ENCODE peak calls at places on chromosomes 1 and 21, in eight cellular contexts. B is HepG2, E is upper lobe of left lung, X is Panc1, Z is HCT116, A is GM23338, P is K562, L is GM12878. S is an unnamed sample.

GRCh38 chr1:46202975-46203737 is at the start of gene LURAP1:
- ATAC-seq in E (peak), B (peak), L (peak), P (peak), Z (no peak), X (peak), A (peak), S (peak)

GRCh38 chr1:192580351-192580962 is 4.9 kb downstream of the RGS1 start:
- ATAC-seq in P (no peak), B (peak), L (peak), Z (peak), X (peak), E (peak), A (peak), S (peak)

GRCh38 chr1:45620588-45621500 is 3.0 kb downstream of the CCDC17 start:
- ATAC-seq in X (peak), E (no peak), L (peak), A (peak), P (peak), B (peak), Z (peak), S (peak)

GRCh38 chr1:68051475-68051874 is 1.0 kb upstream of the DIRAS3 start:
- ATAC-seq in X (no peak), P (peak), L (no peak), E (peak), A (peak), Z (no peak), B (peak), S (peak)

GRCh38 chr1:43235451-43236121 is 34.2 kb upstream of the TMEM125 start:
- ATAC-seq in E (no peak), L (no peak), A (no peak), P (no peak), B (peak), X (peak), Z (no peak), S (no peak)

GRCh38 chr1:24289937-24290595 is 29.1 kb upstream of the GRHL3 start:
- ATAC-seq in X (peak), Z (peak), E (peak), L (no peak), A (no peak), P (no peak), B (no peak), S (no peak)

GRCh38 chr1:51287966-51288365 is 42.4 kb downstream of the TTC39A start:
- ATAC-seq in P (no peak), L (no peak), B (no peak), A (no peak), E (no peak), Z (no peak), X (peak), S (no peak)

GRCh38 chr1:206465951-206466350 is 4.3 kb upstream of the IKBKE start:
- ATAC-seq in Z (no peak), L (peak), B (no peak), E (no peak), X (no peak), P (no peak), A (no peak), S (no peak)

GRCh38 chr1:161261859-161262225 is 3.3 kb downstream of the PCP4L1 start:
- ATAC-seq in A (no peak), X (no peak), B (no peak), L (peak), P (no peak), Z (no peak), E (no peak), S (no peak)

GRCh38 chr1:210696709-210697108 is 368.0 kb downstream of the HHAT start:
- ATAC-seq in Z (no peak), E (no peak), X (no peak), B (no peak), A (no peak), L (peak), P (no peak), S (no peak)

GRCh38 chr1:31013187-31013864 is 52.2 kb downstream of the PUM1 start:
- ATAC-seq in E (no peak), Z (no peak), B (no peak), P (peak), L (peak), A (no peak), X (no peak), S (no peak)

GRCh38 chr1:212311836-212312497 is 26.8 kb downstream of the PPP2R5A start:
- ATAC-seq in A (no peak), X (peak), L (peak), Z (no peak), P (peak), E (no peak), B (no peak), S (no peak)

GRCh38 chr1:101438359-101438758 is 201.5 kb downstream of the S1PR1 start:
- ATAC-seq in B (peak), L (peak), X (no peak), Z (peak), P (no peak), A (peak), E (no peak), S (no peak)

DNA sequence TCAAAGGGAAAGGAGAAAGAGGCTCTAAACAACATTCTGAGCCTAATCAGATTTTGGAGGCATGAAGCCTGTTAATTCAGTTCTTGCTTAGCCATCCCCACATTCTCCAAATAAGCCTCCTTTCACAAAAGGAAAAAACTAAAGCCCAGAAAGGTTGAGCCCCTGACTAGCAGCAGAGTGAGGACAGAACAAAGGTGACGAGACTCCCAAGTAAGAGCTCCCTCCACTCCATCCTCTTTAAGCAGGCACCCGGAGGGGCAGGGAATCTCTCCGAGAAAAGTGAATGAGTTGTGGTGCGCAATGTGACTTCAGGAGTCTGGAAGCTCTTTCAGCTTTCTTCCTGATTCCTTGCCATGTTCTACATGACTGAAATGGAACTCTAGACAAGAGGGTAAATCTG is 43.4 kb upstream of the MYBPHL start:
- ATAC-seq in E (no peak), B (no peak), Z (no peak), X (no peak), A (no peak), P (no peak), L (no peak), S (no peak)
- TF ChIP-seq POLR2AphosphoS5 in E (no peak), B (no peak), Z (no peak), X (no peak), A (no peak), P (no peak), L (no peak), S (no peak)

GRCh38 chr1:8242498-8242897 is 75.4 kb upstream of the SLC45A1 start:
- ATAC-seq in A (no peak), E (no peak), X (no peak), L (no peak), Z (no peak), B (no peak), P (no peak), S (no peak)

GRCh38 chr1:8239306-8240023 is 78.4 kb upstream of the SLC45A1 start:
- ATAC-seq in L (no peak), A (peak), B (peak), X (peak), E (peak), Z (peak), P (peak), S (peak)

GRCh38 chr1:8241417-8242014 is 76.4 kb upstream of the SLC45A1 start:
- ATAC-seq in Z (no peak), X (no peak), B (peak), E (no peak), A (no peak), L (no peak), P (no peak), S (no peak)

GRCh38 chr1:8238141-8239038 is 79.5 kb upstream of the SLC45A1 start:
- ATAC-seq in E (peak), P (no peak), X (peak), B (no peak), L (no peak), A (peak), Z (peak), S (peak)

GRCh38 chr1:8239039-8239305 is 78.9 kb upstream of the SLC45A1 start:
- ATAC-seq in B (peak), Z (peak), E (peak), A (peak), X (peak), P (peak), L (no peak), S (peak)
- TF ChIP-seq POLR2AphosphoS5 in B (no peak), Z (no peak), E (no peak), A (no peak), X (no peak), P (no peak), L (no peak), S (no peak)

GRCh38 chr1:245580651-245581050 is 425.9 kb downstream of the KIF26B start:
- ATAC-seq in A (no peak), P (no peak), L (no peak), Z (no peak), E (no peak), B (no peak), X (no peak), S (no peak)
- TF ChIP-seq POLR2AphosphoS5 in A (no peak), P (no peak), L (no peak), Z (no peak), E (no peak), B (no peak), X (no peak), S (no peak)

GRCh38 chr1:61081637-61082335 is 575 bp upstream of the NFIA start:
- ATAC-seq in L (no peak), A (peak), E (no peak), X (peak), B (peak), P (peak), Z (peak), S (peak)

GRCh38 chr1:61081135-61081636 is 1.2 kb upstream of the NFIA start:
- ATAC-seq in L (no peak), P (no peak), B (no peak), X (no peak), E (no peak), Z (no peak), A (no peak), S (no peak)

GRCh38 chr1:61083014-61083798 is 845 bp downstream of the NFIA start:
- ATAC-seq in E (peak), Z (peak), B (peak), A (peak), P (peak), X (peak), L (no peak), S (peak)

GRCh38 chr1:61083799-61084385 is 1.5 kb downstream of the NFIA start:
- ATAC-seq in X (no peak), A (no peak), B (no peak), Z (no peak), L (no peak), E (no peak), P (no peak), S (no peak)

GRCh38 chr1:61082336-61083013 is at the start of gene NFIA:
- ATAC-seq in B (peak), P (peak), Z (peak), E (peak), L (no peak), X (peak), A (peak), S (peak)
- TF ChIP-seq POLR2AphosphoS5 in B (peak), P (no peak), Z (no peak), E (peak), L (no peak), X (no peak), A (no peak), S (peak)

DNA sequence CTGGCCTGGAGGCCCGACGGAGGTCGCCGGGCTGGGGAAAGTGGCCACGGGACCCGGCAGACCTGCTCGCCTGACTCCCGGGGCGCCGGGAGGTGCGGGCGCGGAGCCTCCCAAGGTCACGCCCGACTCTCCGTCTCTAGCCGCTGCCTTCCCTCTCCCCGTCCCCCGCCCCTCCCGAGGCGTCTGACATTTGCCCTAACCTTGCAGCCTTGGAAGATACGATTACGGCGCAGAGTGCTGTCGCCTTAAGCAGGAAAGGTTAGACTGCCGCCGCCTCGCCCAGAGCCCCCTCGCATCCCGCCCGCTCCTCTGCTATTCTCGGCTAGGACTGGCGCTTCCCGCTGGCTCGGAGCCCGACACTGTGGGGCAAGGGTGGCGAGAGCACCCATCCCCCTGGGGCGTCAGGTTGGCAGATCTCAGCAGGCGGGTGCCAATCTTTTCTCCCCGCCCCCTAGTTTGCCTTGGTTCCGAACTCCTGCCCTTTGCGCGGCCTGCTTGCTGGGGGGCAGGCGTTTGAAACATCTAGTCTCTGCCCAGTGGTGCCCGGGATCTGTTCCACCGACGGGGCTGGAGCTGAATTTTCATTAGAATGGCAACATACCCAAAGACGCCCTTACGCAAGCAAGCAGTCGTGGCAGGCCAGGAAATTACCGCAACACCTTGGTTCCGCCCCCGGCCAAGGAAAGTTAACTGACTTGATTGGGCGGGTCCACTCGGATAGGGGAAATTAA is 841 bp downstream of the PGM1 start:
- ATAC-seq in E (peak), Z (peak), X (peak), A (peak), P (no peak), L (peak), B (peak), S (peak)
- TF ChIP-seq POLR2AphosphoS5 in E (peak), Z (peak), X (no peak), A (no peak), P (no peak), L (no peak), B (no peak), S (peak)

GRCh38 chr1:93847811-93848288 is 31.2 kb downstream of the DNTTIP2 start:
- ATAC-seq in X (peak), Z (peak), E (peak), P (peak), A (peak), L (peak), B (peak), S (peak)
- TF ChIP-seq POLR2AphosphoS5 in X (no peak), Z (peak), E (peak), P (no peak), A (peak), L (no peak), B (peak), S (peak)

GRCh38 chr1:236336084-236336483 is 54.3 kb upstream of the ERO1B start:
- ATAC-seq in Z (no peak), A (no peak), L (no peak), X (no peak), B (no peak), P (no peak), E (no peak), S (no peak)

GRCh38 chr1:236338096-236338495 is 56.0 kb upstream of the EDARADD start:
- ATAC-seq in A (no peak), X (no peak), E (no peak), B (no peak), L (no peak), Z (no peak), P (no peak), S (no peak)

GRCh38 chr1:236332092-236332758 is 50.5 kb upstream of the ERO1B start:
- ATAC-seq in Z (no peak), E (no peak), P (no peak), B (peak), A (no peak), X (no peak), L (no peak), S (no peak)

GRCh38 chr1:236334893-236335545 is 53.3 kb upstream of the ERO1B start:
- ATAC-seq in X (no peak), Z (no peak), E (no peak), P (no peak), A (no peak), L (no peak), B (no peak), S (no peak)
- TF ChIP-seq POLR2AphosphoS5 in X (no peak), Z (no peak), E (no peak), P (no peak), A (no peak), L (no peak), B (no peak), S (no peak)

GRCh38 chr1:159055181-159055621 is 21.4 kb downstream of the AIM2 start:
- ATAC-seq in E (peak), Z (no peak), B (no peak), X (no peak), A (no peak), L (peak), P (no peak), S (no peak)
- TF ChIP-seq POLR2AphosphoS5 in E (no peak), Z (no peak), B (no peak), X (no peak), A (no peak), L (no peak), P (no peak), S (no peak)

DNA sequence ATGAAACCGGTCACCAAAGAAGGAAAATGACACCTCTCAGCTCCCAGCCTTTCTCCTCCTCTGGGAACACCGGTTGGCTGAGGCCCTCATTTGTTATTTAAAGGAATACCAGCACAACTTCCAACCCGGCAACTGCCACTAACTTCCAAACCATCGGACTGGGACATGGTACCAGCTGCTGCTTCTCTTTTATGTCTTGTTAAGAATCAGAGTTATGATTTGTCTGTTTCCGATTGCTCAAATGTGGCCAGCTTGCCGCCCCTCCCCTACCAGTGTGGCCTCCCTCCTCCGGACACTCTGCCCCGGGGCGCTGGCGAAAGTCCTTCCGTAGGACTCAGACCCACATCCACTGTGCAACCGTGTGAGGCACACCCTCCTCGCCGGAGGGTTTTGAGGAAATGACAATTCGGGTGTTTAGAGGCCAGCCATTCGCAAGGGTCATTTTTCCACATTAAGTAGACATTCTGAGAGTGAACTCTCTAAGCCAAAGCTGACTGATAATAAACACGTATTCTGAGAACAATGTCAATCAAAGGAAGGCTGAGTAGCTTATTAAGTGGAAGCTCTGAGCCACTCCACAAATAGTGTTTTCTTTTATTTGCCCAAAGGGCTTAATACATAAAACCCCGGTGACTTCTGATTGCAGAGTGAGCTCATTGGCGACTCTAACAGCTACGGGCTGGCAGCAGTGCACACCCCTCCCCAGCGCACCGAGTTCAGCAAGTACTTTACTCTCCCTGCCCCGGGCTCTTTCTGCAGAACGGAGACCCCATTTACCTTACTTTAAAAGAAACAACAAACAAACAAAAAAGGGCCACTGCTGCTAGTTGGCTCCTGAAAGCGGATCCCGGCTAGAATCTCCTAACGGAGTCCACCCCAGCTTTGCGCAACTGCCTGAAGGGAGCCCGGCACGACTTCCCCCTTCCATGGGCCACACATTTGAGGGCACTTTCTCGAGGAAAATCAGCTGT is 5.4 kb downstream of the RIPK4 start:
- ATAC-seq in P (no peak), E (peak), L (no peak), B (peak), Z (no peak), A (peak), X (peak), S (peak)
- TF ChIP-seq POLR2AphosphoS5 in P (no peak), E (no peak), L (no peak), B (no peak), Z (no peak), A (no peak), X (no peak), S (no peak)

GRCh38 chr1:25922633-25923567 is 16.7 kb upstream of the STMN1 start:
- ATAC-seq in X (peak), P (no peak), A (peak), Z (no peak), B (peak), L (peak), E (peak), S (peak)
- TF ChIP-seq POLR2AphosphoS5 in X (peak), P (no peak), A (peak), Z (no peak), B (no peak), L (no peak), E (peak), S (peak)

S was measured in gastroesophageal sphincter.